ENCODE peak calls at places on chromosomes 2 and 18, in ten cellular contexts. D, H, S, M, N, U, I, B, F and Y are unnamed samples.

GRCh38 chr2:206442854-206443734 is at the start of gene ADAM23:
- DNase-seq in M (peak; percentile 15), U (peak; percentile 92), D (peak; percentile 85), F (peak; percentile 87), B (no peak), S (no peak), H (peak; percentile 53), I (peak; percentile 82), N (no peak), Y (peak; percentile 14)

GRCh38 chr18:12862467-12862866 is 21.6 kb downstream of the PTPN2 start:
- DNase-seq in B (no peak), S (no peak), N (no peak), U (no peak), D (no peak), M (no peak), H (no peak), I (no peak), F (no peak), Y (no peak)

GRCh38 chr2:71938108-71938507 is 209.6 kb downstream of the CYP26B1 start:
- DNase-seq in D (no peak), S (no peak), N (no peak), I (no peak), F (no peak), M (no peak), H (no peak), B (no peak), U (no peak), Y (no peak)

GRCh38 chr2:200944467-200945394 is 18.7 kb downstream of the ORC2 start:
- DNase-seq in U (no peak), N (no peak), I (no peak), B (no peak), H (no peak), M (no peak), S (no peak), D (no peak), F (no peak), Y (no peak)

GRCh38 chr2:132477962-132478361 is 61.4 kb downstream of the GPR39 start:
- DNase-seq in F (no peak), D (no peak), N (no peak), I (no peak), M (no peak), B (no peak), H (no peak), S (no peak), U (no peak), Y (no peak)

GRCh38 chr2:188202777-188203176 is 88.9 kb upstream of the GULP1 start:
- DNase-seq in H (no peak), U (no peak), M (no peak), B (no peak), N (no peak), F (no peak), S (no peak), D (no peak), I (no peak), Y (no peak)

GRCh38 chr2:42369551-42370229 is 8.7 kb upstream of the COX7A2L start:
- DNase-seq in H (no peak), D (no peak), S (no peak), U (no peak), B (no peak), I (no peak), F (no peak), M (no peak), N (no peak), Y (no peak)

GRCh38 chr2:176491172-176491904 is 222.1 kb downstream of the MTX2 start:
- DNase-seq in M (no peak), N (no peak), U (no peak), I (no peak), B (no peak), F (no peak), D (no peak), S (peak; percentile 71), H (peak; percentile 58), Y (no peak)

GRCh38 chr2:240637116-240637900 is 12.0 kb downstream of the GPR35 start:
- DNase-seq in U (no peak), B (no peak), H (no peak), N (no peak), I (no peak), S (peak; percentile 49), M (no peak), D (no peak), F (no peak), Y (no peak)

GRCh38 chr2:101696272-101697123 is 1.0 kb upstream of the MAP4K4 start:
- DNase-seq in D (no peak), H (peak; percentile 36), B (no peak), S (no peak), U (peak; percentile 28), N (no peak), F (peak; percentile 47), I (no peak), M (no peak), Y (no peak)

GRCh38 chr2:11765501-11765900 is 19.1 kb downstream of the LPIN1 start:
- DNase-seq in S (no peak), N (no peak), I (no peak), F (no peak), M (no peak), B (no peak), H (no peak), D (no peak), U (no peak), Y (no peak)

GRCh38 chr2:180890781-180891180 is 89.6 kb upstream of the UBE2E3 start:
- DNase-seq in U (no peak), S (no peak), F (no peak), D (no peak), B (no peak), I (no peak), M (no peak), N (no peak), H (no peak), Y (no peak)

GRCh38 chr2:187390891-187391290 is 57.2 kb downstream of the CALCRL start:
- DNase-seq in B (no peak), S (no peak), U (no peak), D (no peak), M (no peak), I (no peak), N (no peak), H (no peak), F (no peak), Y (no peak)

GRCh38 chr2:239548491-239548890 is 147.7 kb upstream of the HDAC4 start:
- DNase-seq in U (no peak), H (no peak), B (peak; percentile 42), M (no peak), F (no peak), N (no peak), S (no peak), I (no peak), D (no peak), Y (no peak)

GRCh38 chr2:200405599-200406298 is 99.3 kb downstream of the SPATS2L start:
- DNase-seq in M (no peak), N (no peak), I (no peak), B (no peak), F (no peak), S (no peak), U (no peak), D (no peak), H (no peak), Y (no peak)

GRCh38 chr2:45918816-45919655 is 267.6 kb downstream of the PRKCE start:
- DNase-seq in B (no peak), F (no peak), I (no peak), M (no peak), H (no peak), D (no peak), U (no peak), N (no peak), S (no peak), Y (no peak)

GRCh38 chr2:169767243-169767888 is 31.3 kb upstream of the SSB start:
- DNase-seq in S (no peak), I (peak; percentile 5), M (peak; percentile 43), F (no peak), D (peak; percentile 40), H (peak; percentile 60), B (peak; percentile 27), N (peak; percentile 30), U (peak; percentile 45), Y (peak; percentile 43)

GRCh38 chr2:69521747-69522146 is 84.5 kb upstream of the NFU1 start:
- DNase-seq in D (no peak), H (no peak), F (no peak), B (no peak), U (no peak), M (no peak), N (no peak), S (no peak), I (no peak), Y (no peak)

GRCh38 chr18:46627136-46627535 is 29.9 kb downstream of the LOXHD1 start:
- DNase-seq in F (no peak), U (no peak), M (no peak), I (no peak), S (no peak), H (no peak), N (no peak), D (no peak), B (no peak), Y (no peak)

GRCh38 chr2:74267068-74267467 is 68.7 kb downstream of the MTHFD2 start:
- DNase-seq in S (no peak), B (peak; percentile 24), N (peak; percentile 13), D (no peak), U (no peak), I (no peak), H (no peak), M (peak; percentile 37), F (no peak), Y (peak; percentile 43)

GRCh38 chr2:232522014-232522854 is 2.0 kb downstream of the PRSS56 start:
- DNase-seq in B (peak; percentile 41), D (peak; percentile 77), H (peak; percentile 22), N (peak; percentile 42), F (peak; percentile 84), I (no peak), U (no peak), M (peak; percentile 47), S (no peak), Y (peak; percentile 63)

GRCh38 chr2:191869178-191869577 is 22.3 kb upstream of the CAVIN2 start:
- DNase-seq in D (peak; percentile 81), F (peak; percentile 64), I (peak; percentile 56), U (peak; percentile 44), M (no peak), H (no peak), B (no peak), S (no peak), N (no peak), Y (no peak)